ENCODE peak calls at places on chromosomes 7 and 10, in nine cellular contexts. F is colonic mucosa; L is upper lobe of left lung; N is PC-3; T is GM13977; Y is upper lobe of right lung; X is CD4-positive, alpha-beta T cell; H is RWPE1; A is fibroblast of pulmonary artery. E is an unnamed sample.

GRCh38 chr7:30163231-30163894 is 28.6 kb downstream of the MTURN start:
- DNase-seq in Y (no peak), F (no peak), L (no peak), H (peak), A (no peak), N (no peak), T (peak), X (no peak), E (no peak)

GRCh38 chr7:138064856-138065357 is 11.4 kb upstream of the AKR1D1 start:
- DNase-seq in A (peak), N (no peak), T (no peak), Y (no peak), F (no peak), L (no peak), H (no peak), X (no peak), E (peak)

GRCh38 chr10:44195120-44196007 is 189.5 kb downstream of the CXCL12 start:
- DNase-seq in Y (no peak), T (no peak), L (no peak), A (peak), X (no peak), H (peak), N (peak), F (peak), E (peak)

GRCh38 chr7:111802194-111802785 is 240.0 kb upstream of the IMMP2L start:
- DNase-seq in T (no peak), F (no peak), N (no peak), H (no peak), A (no peak), L (no peak), X (no peak), Y (no peak), E (no peak)

GRCh38 chr10:132096863-132097478 is 31.2 kb downstream of the JAKMIP3 start:
- DNase-seq in L (no peak), X (no peak), H (no peak), F (no peak), T (no peak), N (no peak), Y (no peak), A (no peak), E (no peak)

GRCh38 chr10:112613620-112614019 is 166.6 kb downstream of the VTI1A start:
- DNase-seq in F (no peak), L (no peak), H (no peak), Y (no peak), T (no peak), N (no peak), A (no peak), X (no peak), E (no peak)

GRCh38 chr7:120554960-120555571 is 282.1 kb downstream of the KCND2 start:
- DNase-seq in H (peak), L (no peak), A (peak), N (peak), T (peak), F (peak), X (no peak), Y (no peak), E (peak)

GRCh38 chr7:70696139-70696782 is 435.7 kb upstream of the GALNT17 start:
- DNase-seq in T (no peak), A (no peak), F (peak), Y (no peak), H (peak), N (no peak), X (no peak), L (no peak), E (peak)

GRCh38 chr10:35643151-35643975 is 1.3 kb upstream of the FZD8 start:
- DNase-seq in H (peak), N (peak), T (peak), F (peak), X (no peak), Y (peak), A (peak), L (peak), E (peak)

GRCh38 chr7:99195867-99196266 is 12.0 kb downstream of the KPNA7 start:
- DNase-seq in T (no peak), L (no peak), N (no peak), F (no peak), A (no peak), X (no peak), H (no peak), Y (no peak), E (no peak)

GRCh38 chr10:2856598-2856997 is 210.8 kb upstream of the PFKP start:
- DNase-seq in H (peak), N (no peak), A (no peak), Y (no peak), L (no peak), X (no peak), T (no peak), F (no peak), E (no peak)

GRCh38 chr7:135204271-135204872 is 7.0 kb downstream of the WDR91 start:
- DNase-seq in X (no peak), H (no peak), Y (no peak), L (no peak), A (peak), T (no peak), N (no peak), F (no peak), E (peak)

GRCh38 chr10:58086763-58087150 is 180.9 kb downstream of the IPMK start:
- DNase-seq in A (no peak), N (no peak), Y (no peak), X (no peak), F (no peak), T (no peak), H (no peak), L (no peak), E (no peak)

GRCh38 chr7:43302211-43302711 is 189.8 kb downstream of the HECW1 start:
- DNase-seq in A (peak), H (peak), X (no peak), T (no peak), L (peak), N (peak), F (no peak), Y (no peak), E (peak)

GRCh38 chr10:86265877-86266259 is 100.7 kb downstream of the GRID1 start:
- DNase-seq in T (no peak), N (no peak), X (no peak), A (no peak), L (no peak), H (no peak), F (no peak), Y (no peak), E (no peak)

GRCh38 chr7:28219793-28220192 is 39.2 kb upstream of the JAZF1 start:
- DNase-seq in F (no peak), Y (no peak), T (no peak), N (no peak), X (no peak), H (no peak), A (no peak), L (no peak), E (no peak)

GRCh38 chr7:21368317-21368716 is 59.6 kb upstream of the SP4 start:
- DNase-seq in Y (no peak), N (no peak), L (no peak), X (no peak), A (no peak), T (no peak), F (no peak), H (no peak), E (no peak)

DNA sequence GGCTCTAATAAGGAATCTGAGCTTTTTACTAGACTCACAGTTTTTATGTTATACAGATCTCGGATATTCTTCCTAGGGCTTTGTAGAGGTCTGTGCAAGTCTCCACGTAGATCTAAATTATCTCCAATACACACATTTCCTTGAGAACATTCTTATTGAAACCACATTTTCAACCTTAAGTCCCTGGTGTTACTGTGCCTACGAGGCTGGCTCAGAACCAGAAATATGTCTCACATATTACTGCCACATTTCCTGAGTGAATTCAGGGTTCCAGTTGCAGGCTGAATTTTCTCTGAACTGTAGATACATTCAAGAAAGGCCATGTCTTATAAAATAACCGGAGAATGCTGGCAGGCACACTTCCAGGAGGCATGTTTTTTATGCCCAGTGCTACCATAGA is 46.5 kb downstream of the INHBA start:
- DNase-seq in A (peak), H (no peak), L (no peak), N (no peak), T (no peak), X (no peak), Y (no peak), F (no peak), E (peak)
- TF ChIP-seq CTCF in A (no peak), H (no peak), L (no peak), N (no peak), T (no peak), X (no peak), Y (no peak), F (no peak), E (no peak)

DNA sequence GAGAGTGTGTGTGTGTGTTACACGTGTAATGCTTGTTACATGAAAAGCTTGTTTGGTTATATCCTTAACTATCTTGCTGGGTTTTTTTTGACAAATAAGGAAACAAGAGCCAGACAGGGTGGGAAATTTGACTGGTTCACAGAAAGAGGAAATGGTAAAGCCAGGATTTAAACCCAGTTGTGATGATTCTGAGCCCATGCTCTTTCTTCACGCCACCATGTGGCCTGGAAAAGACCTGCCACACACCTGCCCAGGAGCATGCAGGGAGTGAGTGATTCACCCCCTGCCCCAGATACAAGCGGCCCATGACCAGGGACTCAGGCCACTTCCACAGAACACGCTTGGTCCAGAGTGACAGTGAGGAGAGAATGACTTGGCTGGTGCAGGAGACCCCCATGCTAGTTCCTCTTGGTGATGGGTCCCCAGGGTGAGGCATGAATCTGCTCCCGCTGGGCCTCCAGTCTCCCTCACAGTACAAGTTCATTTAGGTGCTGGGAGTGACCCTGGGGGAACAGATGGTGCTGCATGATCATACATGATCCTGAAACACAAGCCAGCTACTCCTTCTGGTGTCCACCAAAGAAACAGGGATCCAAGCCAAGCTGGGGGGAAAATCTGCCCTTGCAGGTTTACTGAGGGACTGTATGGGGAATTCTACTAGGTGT is 21.0 kb upstream of the EIF5AL1 start:
- DNase-seq in X (no peak), L (no peak), T (peak), N (peak), A (no peak), F (no peak), H (no peak), Y (no peak), E (no peak)
- TF ChIP-seq CTCF in X (no peak), L (no peak), T (peak), N (peak), A (no peak), F (no peak), H (no peak), Y (no peak), E (no peak)

GRCh38 chr7:7895004-7895650 is 73.5 kb upstream of the GLCCI1 start:
- DNase-seq in H (no peak), L (no peak), F (no peak), A (no peak), X (no peak), N (no peak), T (no peak), Y (no peak), E (no peak)

GRCh38 chr7:7889791-7890568 is 78.6 kb upstream of the GLCCI1 start:
- DNase-seq in X (no peak), L (no peak), Y (no peak), T (no peak), A (no peak), F (no peak), N (no peak), H (no peak), E (no peak)

GRCh38 chr7:7898155-7898554 is 70.4 kb upstream of the GLCCI1 start:
- DNase-seq in T (no peak), A (no peak), H (no peak), F (no peak), N (no peak), X (no peak), L (no peak), Y (no peak), E (no peak)

GRCh38 chr7:7897509-7897908 is 71.1 kb upstream of the GLCCI1 start:
- DNase-seq in X (no peak), L (no peak), F (no peak), N (no peak), Y (no peak), A (no peak), T (no peak), H (no peak), E (no peak)

DNA sequence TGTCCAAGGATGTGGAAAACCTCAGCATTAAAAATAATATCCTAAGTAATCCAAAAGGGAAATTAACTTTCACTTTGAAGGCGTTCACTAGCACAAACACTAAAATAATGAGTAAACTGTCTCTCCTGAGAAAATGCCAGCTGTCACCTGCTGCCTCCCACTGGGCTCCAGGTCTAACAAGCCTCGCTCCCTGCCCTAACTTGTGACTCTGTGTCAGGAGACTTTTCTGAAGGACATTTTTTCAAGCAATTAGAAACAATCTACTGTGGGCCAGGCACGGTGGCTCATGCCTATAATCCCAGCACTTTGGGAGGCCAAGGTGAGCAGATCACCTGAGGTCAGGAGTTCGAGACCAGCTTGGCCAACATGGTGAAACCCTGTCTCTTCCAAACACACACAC is 72.8 kb upstream of the GLCCI1 start:
- DNase-seq in A (no peak), Y (no peak), L (no peak), H (no peak), N (no peak), X (no peak), T (no peak), F (no peak), E (no peak)
- TF ChIP-seq CTCF in A (no peak), Y (no peak), L (no peak), H (no peak), N (no peak), X (no peak), T (no peak), F (no peak), E (no peak)

GRCh38 chr10:126571203-126571602 is 99.3 kb downstream of the C10orf90 start:
- DNase-seq in T (no peak), L (peak), H (no peak), A (no peak), Y (no peak), X (no peak), F (no peak), N (peak), E (no peak)
- TF ChIP-seq CTCF in T (peak), L (no peak), H (no peak), A (no peak), Y (no peak), X (no peak), F (no peak), N (peak), E (no peak)

DNA sequence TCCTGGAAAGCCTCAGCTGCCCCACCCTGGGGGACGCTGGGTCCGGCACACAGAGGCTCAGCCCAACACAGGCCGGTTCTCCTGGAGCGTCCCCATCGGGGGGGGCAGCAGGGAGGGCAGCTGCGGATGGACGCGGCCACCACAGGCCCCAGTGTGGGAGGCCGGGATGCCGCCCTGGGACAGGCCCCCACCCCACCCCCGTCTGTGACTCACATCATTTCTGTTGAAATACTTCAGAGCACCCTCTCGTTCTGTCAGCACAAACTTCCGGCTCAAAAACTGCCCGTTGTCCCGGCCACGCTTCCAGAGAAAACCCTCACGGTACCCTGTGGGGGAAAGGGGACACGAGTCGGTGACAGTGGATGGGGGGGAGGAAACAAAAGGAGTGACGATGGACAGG is 28.5 kb downstream of the GET4 start:
- DNase-seq in Y (no peak), F (no peak), H (peak), T (no peak), X (no peak), N (peak), A (peak), L (peak), E (peak)
- TF ChIP-seq CTCF in Y (no peak), F (no peak), H (no peak), T (no peak), X (no peak), N (no peak), A (no peak), L (no peak), E (no peak)

GRCh38 chr7:16913643-16914042 is 31.9 kb upstream of the AGR3 start:
- DNase-seq in Y (no peak), F (no peak), L (no peak), H (no peak), N (no peak), A (no peak), T (no peak), X (no peak), E (no peak)
- TF ChIP-seq CTCF in Y (no peak), F (no peak), L (no peak), H (no peak), N (no peak), A (no peak), T (no peak), X (no peak), E (no peak)

GRCh38 chr7:156503195-156503594 is 137.4 kb upstream of the RNF32 start:
- DNase-seq in H (no peak), F (no peak), Y (no peak), L (no peak), N (no peak), T (no peak), X (no peak), A (no peak), E (no peak)
- TF ChIP-seq CTCF in H (no peak), F (no peak), Y (no peak), L (no peak), N (peak), T (no peak), X (no peak), A (no peak), E (no peak)